ENCODE peak calls at places on chromosomes 6 and 20, in ten cellular contexts. O is HFFc6; T is NCI-H2171; Z is fibroblast of the aortic adventitia; M is GM04504; P is fibroblast of villous mesenchyme; F is SHP77; K is activated CD4-positive, CD25-positive, alpha-beta regulatory T cell; C is cardiac muscle cell; G is tibial artery. L is an unnamed sample.

GRCh38 chr6:154749341-154749740 is 16.1 kb downstream of the SCAF8 start:
- DNase-seq in O (no peak), T (peak; percentile 8), Z (no peak), M (no peak), P (no peak), F (no peak), K (no peak), C (no peak), G (no peak), L (no peak)

GRCh38 chr20:44720617-44720993 is 5.4 kb downstream of the CCN5 start:
- DNase-seq in O (peak; percentile 87), T (peak; percentile 13), Z (peak; percentile 80), M (no peak), P (peak; percentile 56), F (no peak), K (no peak), C (peak; percentile 74), G (peak; percentile 92), L (peak; percentile 39)

GRCh38 chr20:34540596-34541263 is 17.8 kb upstream of the MAP1LC3A start:
- DNase-seq in O (no peak), T (no peak), Z (no peak), M (no peak), P (no peak), F (no peak), K (no peak), C (no peak), G (no peak), L (no peak)

GRCh38 chr6:157267109-157267611 is 56.2 kb downstream of the TMEM242 start:
- DNase-seq in O (no peak), T (no peak), Z (no peak), M (no peak), P (no peak), F (no peak), K (no peak), C (no peak), G (peak; percentile 58), L (no peak)

GRCh38 chr6:77455271-77455670 is 8.0 kb downstream of the HTR1B start:
- DNase-seq in O (no peak), T (no peak), Z (no peak), M (no peak), P (peak; percentile 87), F (no peak), K (no peak), C (peak; percentile 23), G (no peak), L (no peak)

GRCh38 chr6:168534265-168534664 is 93.3 kb downstream of the SMOC2 start:
- DNase-seq in O (no peak), T (no peak), Z (no peak), M (no peak), P (no peak), F (no peak), K (no peak), C (no peak), G (no peak), L (no peak)

GRCh38 chr6:152502421-152503188 is 134.6 kb downstream of the SYNE1 start:
- DNase-seq in O (no peak), T (no peak), Z (no peak), M (no peak), P (no peak), F (no peak), K (no peak), C (no peak), G (no peak), L (no peak)

GRCh38 chr6:93293399-93294271 is 125.7 kb downstream of the EPHA7 start:
- DNase-seq in O (no peak), T (no peak), Z (no peak), M (no peak), P (no peak), F (peak; percentile 41), K (no peak), C (no peak), G (no peak), L (no peak)

GRCh38 chr20:32205502-32206382 is 1.8 kb downstream of the PLAGL2 start:
- DNase-seq in O (no peak), T (no peak), Z (no peak), M (no peak), P (peak; percentile 65), F (no peak), K (no peak), C (peak; percentile 35), G (no peak), L (no peak)

GRCh38 chr6:53651149-53651763 is 14.3 kb downstream of the KLHL31 start:
- DNase-seq in O (peak; percentile 56), T (peak; percentile 77), Z (peak; percentile 89), M (peak; percentile 51), P (peak; percentile 79), F (peak; percentile 81), K (peak; percentile 38), C (peak; percentile 85), G (peak; percentile 69), L (peak; percentile 46)

GRCh38 chr6:7050911-7051779 is 56.6 kb upstream of the RREB1 start:
- DNase-seq in O (peak; percentile 74), T (no peak), Z (peak; percentile 60), M (no peak), P (peak; percentile 40), F (no peak), K (peak; percentile 26), C (peak; percentile 75), G (no peak), L (no peak)

GRCh38 chr6:166444446-166444845 is 61.7 kb upstream of the MPC1 start:
- DNase-seq in O (no peak), T (no peak), Z (no peak), M (no peak), P (no peak), F (no peak), K (no peak), C (no peak), G (no peak), L (no peak)

GRCh38 chr6:25469797-25470388 is 182.1 kb upstream of the SCGN start:
- DNase-seq in O (no peak), T (no peak), Z (no peak), M (no peak), P (no peak), F (no peak), K (no peak), C (no peak), G (no peak), L (no peak)

GRCh38 chr6:13425971-13426931 is 61.1 kb downstream of the GFOD1 start:
- DNase-seq in O (peak; percentile 45), T (no peak), Z (peak; percentile 56), M (no peak), P (no peak), F (no peak), K (no peak), C (peak; percentile 71), G (peak; percentile 84), L (no peak)

GRCh38 chr6:47571488-47571887 is 93.9 kb downstream of the CD2AP start:
- DNase-seq in O (no peak), T (no peak), Z (no peak), M (no peak), P (no peak), F (no peak), K (no peak), C (no peak), G (no peak), L (no peak)

GRCh38 chr6:85416049-85416448 is 33.8 kb upstream of the NT5E start:
- DNase-seq in O (peak; percentile 24), T (no peak), Z (no peak), M (no peak), P (peak; percentile 82), F (no peak), K (no peak), C (no peak), G (no peak), L (no peak)

GRCh38 chr6:16441262-16441661 is 202.9 kb downstream of the GMPR start:
- DNase-seq in O (no peak), T (no peak), Z (peak; percentile 26), M (no peak), P (no peak), F (no peak), K (no peak), C (no peak), G (no peak), L (no peak)

GRCh38 chr6:68008445-68008844 is 626.6 kb upstream of the ADGRB3 start:
- DNase-seq in O (no peak), T (no peak), Z (peak; percentile 27), M (no peak), P (no peak), F (no peak), K (no peak), C (peak; percentile 22), G (no peak), L (no peak)

GRCh38 chr20:46802696-46803445 is 91.8 kb upstream of the EYA2 start:
- DNase-seq in O (no peak), T (peak; percentile 87), Z (no peak), M (no peak), P (no peak), F (no peak), K (no peak), C (no peak), G (no peak), L (no peak)

GRCh38 chr6:41736800-41737555 is 1.6 kb upstream of the TFEB start:
- DNase-seq in O (no peak), T (no peak), Z (no peak), M (no peak), P (no peak), F (no peak), K (no peak), C (no peak), G (no peak), L (no peak)

GRCh38 chr20:44576297-44576696 is 6.1 kb upstream of the PKIG start:
- DNase-seq in O (peak; percentile 26), T (no peak), Z (peak; percentile 65), M (no peak), P (peak; percentile 79), F (no peak), K (no peak), C (peak; percentile 71), G (no peak), L (peak; percentile 80)

GRCh38 chr6:157075549-157076426 is 247.5 kb downstream of the TMEM242 start:
- DNase-seq in O (no peak), T (no peak), Z (peak; percentile 56), M (no peak), P (no peak), F (no peak), K (no peak), C (no peak), G (no peak), L (no peak)

GRCh38 chr20:32797160-32797468 is 22.6 kb upstream of the MAPRE1 start:
- DNase-seq in O (no peak), T (no peak), Z (no peak), M (no peak), P (no peak), F (no peak), K (no peak), C (no peak), G (no peak), L (no peak)

GRCh38 chr6:56795852-56796532 is 153.3 kb upstream of the DST start:
- DNase-seq in O (peak; percentile 49), T (no peak), Z (no peak), M (no peak), P (peak; percentile 35), F (no peak), K (no peak), C (no peak), G (no peak), L (no peak)

GRCh38 chr6:2765896-2766766 is 938 bp downstream of the WRNIP1 start:
- DNase-seq in O (peak; percentile 19), T (no peak), Z (peak; percentile 21), M (no peak), P (peak; percentile 44), F (peak; percentile 27), K (no peak), C (peak; percentile 56), G (peak; percentile 76), L (peak; percentile 61)

GRCh38 chr6:123986938-123987337 is 183.3 kb downstream of the NKAIN2 start:
- DNase-seq in O (no peak), T (no peak), Z (no peak), M (no peak), P (no peak), F (no peak), K (no peak), C (no peak), G (no peak), L (no peak)

GRCh38 chr20:48238326-48238725 is 453.0 kb upstream of the SULF2 start:
- DNase-seq in O (peak; percentile 26), T (no peak), Z (peak; percentile 17), M (peak; percentile 21), P (peak; percentile 57), F (no peak), K (no peak), C (peak; percentile 39), G (no peak), L (no peak)

GRCh38 chr20:36745927-36746659 is at the start of gene NDRG3:
- DNase-seq in O (peak; percentile 90), T (peak; percentile 96), Z (peak; percentile 92), M (peak; percentile 79), P (peak; percentile 92), F (peak; percentile 93), K (peak; percentile 86), C (peak; percentile 95), G (peak; percentile 98), L (peak; percentile 94)

L was measured in dermis microvascular lymphatic vessel endothelial cell.